ENCODE peak calls at places on chromosomes 4 and X, in four cellular contexts. R, P, I and K are unnamed samples.

GRCh38 chrX:18707442-18708049 is at the start of gene PPEF1:
- DNase-seq in R (no peak), P (peak; percentile 8), I (no peak), K (no peak)

GRCh38 chr4:2662598-2662997 is 93.5 kb downstream of the TNIP2 start:
- DNase-seq in R (no peak), P (no peak), I (no peak), K (no peak)

GRCh38 chr4:129926936-129927335 is 831.0 kb downstream of the C4orf33 start:
- DNase-seq in R (no peak), P (no peak), I (no peak), K (no peak)

GRCh38 chrX:111505783-111506182 is 5.7 kb upstream of the SERTM2 start:
- DNase-seq in R (no peak), P (no peak), I (no peak), K (no peak)

GRCh38 chrX:35046646-35047231 is 104.1 kb downstream of the FAM47B start:
- DNase-seq in R (no peak), P (no peak), I (no peak), K (no peak)

GRCh38 chr4:186554485-186554884 is 882 bp downstream of the MTNR1A start:
- DNase-seq in R (no peak), P (no peak), I (no peak), K (no peak)

GRCh38 chr4:96193061-96193460 is 353.2 kb downstream of the PDHA2 start:
- DNase-seq in R (no peak), P (no peak), I (no peak), K (no peak)

GRCh38 chr4:111556861-111557260 is 588.4 kb upstream of the FAM241A start:
- DNase-seq in R (no peak), P (no peak), I (no peak), K (no peak)

GRCh38 chrX:68177542-68177941 is 255.8 kb downstream of the OPHN1 start:
- DNase-seq in R (no peak), P (no peak), I (no peak), K (peak; percentile 14)

GRCh38 chrX:47200385-47201150 is 6.9 kb downstream of the UBA1 start:
- DNase-seq in R (no peak), P (no peak), I (no peak), K (peak; percentile 61)

GRCh38 chr4:19776021-19776459 is 475.7 kb upstream of the SLIT2 start:
- DNase-seq in R (peak; percentile 10), P (no peak), I (no peak), K (no peak)

GRCh38 chrX:102697506-102697905 is 14.7 kb upstream of the GPRASP2 start:
- DNase-seq in R (no peak), P (no peak), I (no peak), K (no peak)

GRCh38 chr4:43867908-43868307 is 580.7 kb downstream of the KCTD8 start:
- DNase-seq in R (no peak), P (no peak), I (no peak), K (no peak)

GRCh38 chr4:45442466-45442865 is 681.4 kb downstream of the GABRG1 start:
- DNase-seq in R (no peak), P (no peak), I (no peak), K (no peak)

GRCh38 chrX:120560405-120560841 is 339 bp downstream of the CUL4B start:
- DNase-seq in R (no peak), P (no peak), I (peak; percentile 9), K (no peak)

GRCh38 chr4:108861339-108861738 is 98.5 kb upstream of the ETNPPL start:
- DNase-seq in R (no peak), P (no peak), I (no peak), K (no peak)